ENCODE peak calls at places on chromosomes 3 and 15, in nine cellular contexts. P is CD8-positive, alpha-beta T cell; M is lower lobe of right lung; R is breast epithelium; X is HepG2; T is ovary; H is small intestine; N is heart left ventricle; Y is adrenal gland. K is an unnamed sample.

GRCh38 chr3:58308728-58309127 is 2.4 kb downstream of the HTD2 start:
- DNase-seq in H (no peak), T (peak; percentile 27), Y (no peak), M (no peak), X (no peak), N (no peak), P (no peak), R (no peak), K (peak; percentile 31)

GRCh38 chr15:33860749-33861148 is 107.5 kb upstream of the CHRM5 start:
- DNase-seq in N (no peak), M (no peak), T (no peak), P (no peak), R (no peak), X (no peak), Y (no peak), H (no peak), K (no peak)

GRCh38 chr3:38117163-38117716 is 19.7 kb downstream of the ACAA1 start:
- DNase-seq in X (no peak), P (no peak), T (no peak), R (peak; percentile 34), Y (peak; percentile 76), N (peak; percentile 45), H (peak; percentile 33), M (peak; percentile 66), K (peak; percentile 34)

GRCh38 chr15:101091080-101092017 is 160.5 kb downstream of the CHSY1 start:
- DNase-seq in X (peak; percentile 97), H (no peak), N (peak; percentile 68), Y (peak; percentile 86), T (peak; percentile 87), R (no peak), P (no peak), M (no peak), K (peak; percentile 83)

GRCh38 chr3:46848271-46849097 is 14.8 kb downstream of the MYL3 start:
- DNase-seq in R (no peak), M (no peak), T (peak; percentile 72), X (no peak), H (no peak), N (peak; percentile 47), Y (no peak), P (peak; percentile 35), K (no peak)

GRCh38 chr15:38533416-38533915 is 31.1 kb downstream of the RASGRP1 start:
- DNase-seq in Y (no peak), N (no peak), R (no peak), P (no peak), M (no peak), H (no peak), T (no peak), X (no peak), K (no peak)

GRCh38 chr15:74977599-74977998 is 17.8 kb upstream of the SCAMP5 start:
- DNase-seq in T (no peak), H (no peak), R (no peak), X (no peak), M (no peak), Y (no peak), N (no peak), P (no peak), K (no peak)

GRCh38 chr3:111412656-111413055 is 129.3 kb upstream of the CD96 start:
- DNase-seq in R (no peak), Y (no peak), T (no peak), N (no peak), M (no peak), X (no peak), H (no peak), P (no peak), K (no peak)

GRCh38 chr3:88775026-88775690 is 332.3 kb upstream of the EPHA3 start:
- DNase-seq in H (no peak), Y (no peak), P (no peak), R (no peak), X (no peak), N (no peak), T (no peak), M (no peak), K (no peak)

DNA sequence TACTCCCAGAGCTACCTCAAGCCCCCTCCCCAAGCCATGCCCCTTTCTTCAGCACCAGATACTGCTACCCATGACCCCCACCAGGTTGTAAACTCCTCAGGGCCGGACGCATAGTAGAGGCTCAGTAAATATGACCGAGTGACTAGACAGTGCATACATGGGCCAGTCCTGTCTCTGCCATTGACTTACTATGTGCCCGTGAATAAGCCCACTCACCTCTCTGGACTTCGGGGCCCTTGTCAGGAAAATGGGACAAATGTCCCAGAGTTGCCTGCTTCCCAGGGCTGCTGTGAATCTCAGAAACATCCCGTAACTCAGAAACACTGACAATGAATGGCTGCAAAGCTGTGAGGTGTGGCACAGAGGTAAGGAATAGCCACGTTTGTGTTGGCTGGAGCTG is 48.2 kb upstream of the FGD5 start:
- DNase-seq in P (no peak), M (no peak), N (no peak), X (no peak), H (no peak), R (no peak), T (no peak), Y (no peak), K (no peak)
- H3K4me1 ChIP-seq in P (no peaks in the 10 kb centered on the region), M (no peaks in the 10 kb centered on the region), N (no peaks in the 10 kb centered on the region), X (no peaks in the 10 kb centered on the region), H (no peaks in the 10 kb centered on the region), R (no peaks in the 10 kb centered on the region), T (no peaks in the 10 kb centered on the region), Y (no peaks in the 10 kb centered on the region), K (no peaks in the 10 kb centered on the region)

GRCh38 chr3:13210221-13210975 is 137.2 kb upstream of the IQSEC1 start:
- DNase-seq in X (no peak), H (no peak), N (no peak), Y (no peak), M (peak; percentile 35), P (no peak), T (no peak), R (no peak), K (no peak)

GRCh38 chr3:13213490-13213889 is 140.3 kb upstream of the IQSEC1 start:
- DNase-seq in H (no peak), R (no peak), Y (no peak), T (no peak), X (no peak), N (no peak), M (no peak), P (no peak), K (no peak)

GRCh38 chr3:13209334-13209733 is 136.1 kb upstream of the IQSEC1 start:
- DNase-seq in X (no peak), R (no peak), Y (no peak), P (no peak), N (no peak), M (peak; percentile 20), H (no peak), T (no peak), K (no peak)

GRCh38 chr3:13213911-13214846 is 140.9 kb upstream of the IQSEC1 start:
- DNase-seq in H (no peak), P (no peak), T (no peak), Y (no peak), X (no peak), N (no peak), M (peak; percentile 44), R (no peak), K (no peak)

DNA sequence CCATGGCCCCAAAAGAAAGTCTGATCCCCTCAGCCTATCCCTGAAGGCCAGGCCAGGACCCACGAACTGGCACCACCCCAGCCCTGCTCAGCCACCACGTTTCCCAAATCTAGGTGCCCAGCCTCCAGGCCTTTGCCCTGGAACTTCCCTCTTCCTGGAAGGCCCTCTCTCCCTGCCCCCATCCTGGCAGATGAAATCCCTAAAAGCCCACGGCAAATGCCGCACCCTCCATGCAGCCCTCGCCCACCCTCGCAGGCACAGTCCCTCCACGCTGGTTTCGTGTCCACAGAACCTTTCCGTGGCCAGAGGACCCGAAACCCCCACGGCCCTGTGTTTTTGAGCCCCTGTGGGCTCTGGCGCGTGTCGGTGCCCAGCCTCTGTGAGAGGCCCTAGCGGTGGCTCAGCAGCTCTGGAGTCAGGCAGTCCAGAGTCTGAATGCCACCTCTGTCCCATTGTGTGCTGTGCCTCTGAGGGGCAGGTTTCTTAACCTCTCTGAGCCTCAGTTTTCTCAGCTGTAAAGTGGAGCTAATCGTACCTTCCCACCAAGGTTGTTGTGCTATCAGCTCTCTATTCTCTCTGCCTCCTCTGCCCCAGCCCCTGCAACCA is 138.5 kb upstream of the IQSEC1 start:
- DNase-seq in X (no peak), M (peak; percentile 20), T (no peak), P (no peak), Y (no peak), N (no peak), R (no peak), H (no peak), K (no peak)
- H3K4me1 ChIP-seq in X (no peaks in the 10 kb centered on the region), M (no peaks in the 10 kb centered on the region), T (no peaks in the 10 kb centered on the region), P (no peaks in the 10 kb centered on the region), Y (no peaks in the 10 kb centered on the region), N (no peaks in the 10 kb centered on the region), R (no peaks in the 10 kb centered on the region), H (no peaks in the 10 kb centered on the region), K (no peaks in the 10 kb centered on the region)

GRCh38 chr3:197490659-197491058 is 65.1 kb downstream of the BDH1 start:
- DNase-seq in P (no peak), N (no peak), X (no peak), R (no peak), H (no peak), T (no peak), M (no peak), Y (no peak), K (no peak)

GRCh38 chr3:197491923-197492664 is 63.7 kb downstream of the BDH1 start:
- DNase-seq in M (no peak), N (no peak), P (no peak), T (no peak), R (no peak), X (peak; percentile 85), Y (no peak), H (no peak), K (no peak)

GRCh38 chr3:197490098-197490497 is 65.7 kb downstream of the BDH1 start:
- DNase-seq in R (no peak), X (peak; percentile 38), H (no peak), M (peak; percentile 57), N (no peak), Y (no peak), T (no peak), P (no peak), K (no peak)

GRCh38 chr3:197493049-197493448 is 62.7 kb downstream of the BDH1 start:
- DNase-seq in N (no peak), R (no peak), T (no peak), H (no peak), M (no peak), P (no peak), Y (no peak), X (no peak), K (no peak)

GRCh38 chr3:197491478-197491877 is 64.3 kb downstream of the BDH1 start:
- DNase-seq in N (no peak), M (no peak), X (no peak), R (no peak), T (no peak), P (no peak), H (no peak), Y (no peak), K (no peak)
- H3K4me1 ChIP-seq in N (no peaks in the 10 kb centered on the region), M (no peaks in the 10 kb centered on the region), X (peaks cover 86% of the 10 kb centered on the region), R (peaks cover 4% of the 10 kb centered on the region), T (no peaks in the 10 kb centered on the region), P (no peaks in the 10 kb centered on the region), H (peaks cover 5% of the 10 kb centered on the region), Y (no peaks in the 10 kb centered on the region), K (peaks cover 4% of the 10 kb centered on the region)

DNA sequence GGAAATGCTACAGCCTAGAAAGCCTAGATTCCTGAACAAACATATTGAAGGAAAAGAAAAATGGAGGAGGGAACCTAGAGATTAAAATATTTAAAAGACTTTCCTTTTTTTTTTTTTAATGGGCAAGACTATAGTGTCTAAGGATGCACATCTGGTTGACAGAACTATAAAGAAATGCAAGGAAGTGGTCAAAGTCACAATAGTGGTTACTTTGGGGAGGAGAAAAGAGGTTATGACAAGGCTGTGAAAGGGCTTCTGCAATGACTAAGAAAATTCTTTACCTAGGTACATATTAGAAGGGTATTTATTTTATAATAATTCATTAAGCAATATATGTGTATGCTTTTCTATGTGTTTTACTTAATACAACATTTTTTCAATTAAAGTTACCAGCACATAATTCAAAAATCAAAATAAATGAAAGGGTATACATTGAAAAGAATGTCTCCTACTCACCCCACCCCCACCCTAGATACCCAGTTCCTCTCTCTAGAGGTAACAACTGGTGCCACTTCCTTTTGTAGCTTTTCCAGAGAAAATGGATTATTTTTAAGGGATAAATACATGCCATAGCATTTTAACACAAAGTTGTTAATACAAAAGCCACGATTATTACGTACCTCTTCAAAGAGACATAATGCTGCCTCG is 70.1 kb downstream of the HERC1 start:
- DNase-seq in T (no peak), X (no peak), H (peak; percentile 36), R (no peak), P (no peak), Y (no peak), M (no peak), N (no peak), K (no peak)
- H3K4me1 ChIP-seq in T (peaks cover 6% of the 10 kb centered on the region), X (peaks cover 6% of the 10 kb centered on the region), H (peaks cover 12% of the 10 kb centered on the region), R (no peaks in the 10 kb centered on the region), P (peaks cover 28% of the 10 kb centered on the region), Y (no peaks in the 10 kb centered on the region), M (peaks cover 18% of the 10 kb centered on the region), N (peaks cover 14% of the 10 kb centered on the region), K (peaks cover 81% of the 10 kb centered on the region)